ENCODE peak calls at places on chromosomes 12 and 14, in four cellular contexts. V, G, F and X are unnamed samples.

GRCh38 chr14:88551936-88552565 is 2.8 kb downstream of the PTPN21 start:
- DNase-seq in V (peak), G (no peak), F (no peak), X (no peak)

GRCh38 chr12:23534196-23534595 is 415.3 kb downstream of the SOX5 start:
- DNase-seq in V (no peak), G (no peak), F (no peak), X (no peak)

GRCh38 chr12:105409881-105410471 is 79.5 kb downstream of the C12orf75 start:
- DNase-seq in V (peak), G (peak), F (no peak), X (no peak)

GRCh38 chr12:119463211-119463914 is 128.8 kb downstream of the CCDC60 start:
- DNase-seq in V (no peak), G (no peak), F (no peak), X (no peak)

GRCh38 chr12:30613119-30613830 is 82.4 kb downstream of the IPO8 start:
- DNase-seq in V (peak), G (no peak), F (no peak), X (no peak)

GRCh38 chr14:105324080-105324778 is 9.7 kb downstream of the PACS2 start:
- DNase-seq in V (no peak), G (no peak), F (no peak), X (no peak)

GRCh38 chr12:63747553-63747952 is 32.2 kb upstream of the RXYLT1 start:
- DNase-seq in V (no peak), G (no peak), F (no peak), X (no peak)

GRCh38 chr14:101557811-101558738 is 3.2 kb upstream of the DIO3 start:
- DNase-seq in V (peak), G (no peak), F (no peak), X (no peak)

GRCh38 chr12:27841392-27841882 is 61.4 kb upstream of the MANSC4 start:
- DNase-seq in V (peak), G (no peak), F (no peak), X (no peak)

DNA sequence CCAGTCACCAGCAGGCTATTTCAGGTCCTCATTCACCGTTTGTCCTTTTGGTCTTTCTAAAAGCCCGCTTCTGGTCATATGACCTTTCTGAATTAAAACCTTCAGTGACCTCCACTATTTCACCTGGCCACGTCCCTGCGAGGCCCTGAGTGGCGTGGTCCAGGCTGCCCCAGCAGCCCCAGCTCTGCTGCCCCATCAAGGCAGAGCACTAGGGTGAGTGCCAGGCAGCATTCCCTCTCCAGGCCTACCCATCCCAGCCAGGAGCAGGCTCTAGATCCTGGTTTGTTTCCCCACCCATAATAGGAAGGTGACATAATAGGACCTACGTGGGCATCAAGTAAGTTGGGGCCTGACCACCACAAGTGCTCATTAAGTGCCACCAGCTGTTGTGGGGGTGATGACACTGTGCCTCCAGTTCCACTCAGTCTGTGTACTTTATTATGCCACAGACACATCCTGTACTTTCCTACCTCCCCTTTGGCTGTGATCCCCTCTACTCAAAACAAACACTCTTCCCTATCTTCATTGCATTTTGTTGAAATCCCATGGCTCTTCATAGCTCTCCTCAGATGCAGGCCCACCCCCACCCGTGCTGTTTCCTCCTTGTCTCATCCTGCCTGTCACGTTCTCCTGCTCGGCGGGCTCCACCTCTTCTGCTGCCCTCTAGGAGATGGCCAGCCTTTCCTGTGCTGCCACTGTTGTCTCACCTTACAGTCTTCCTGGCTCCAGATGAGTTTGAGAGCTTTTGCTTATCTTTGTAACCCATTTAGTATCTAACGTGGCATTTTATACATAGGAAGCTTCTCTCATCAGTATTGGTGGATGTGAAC is 21.4 kb downstream of the CKB start:
- DNase-seq in V (no peak), G (no peak), F (no peak), X (no peak)
- H3K9ac ChIP-seq in V (no peak), G (no peak), F (no peak), X (no peak)

GRCh38 chr14:97281741-97282140 is 484.6 kb downstream of the VRK1 start:
- DNase-seq in V (no peak), G (no peak), F (no peak), X (no peak)
- H3K27ac ChIP-seq in V (no peak), G (no peak), F (no peak), X (no peak)

DNA sequence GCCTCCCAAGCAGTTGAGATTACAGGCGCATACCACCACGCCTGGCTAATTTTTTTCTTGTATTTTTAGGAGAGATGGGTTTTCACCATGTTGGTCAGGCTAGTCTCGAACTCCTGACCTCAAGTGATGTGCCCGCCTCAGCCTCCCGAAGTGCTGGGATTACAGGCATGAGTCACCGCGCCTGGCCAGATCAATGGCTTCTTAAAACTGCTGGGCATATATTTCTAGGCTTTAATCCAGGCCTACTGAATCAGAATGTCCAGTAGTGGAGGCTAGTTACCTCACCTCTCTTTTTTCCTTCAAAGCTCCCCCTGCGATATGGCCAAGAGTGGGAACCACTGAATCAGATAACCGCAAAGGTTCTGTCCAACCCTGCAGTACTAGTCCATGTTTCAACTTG is 17.1 kb downstream of the POU6F1 start:
- DNase-seq in V (peak), G (no peak), F (no peak), X (no peak)
- H3K9ac ChIP-seq in V (no peak), G (no peak), F (no peak), X (no peak)

DNA sequence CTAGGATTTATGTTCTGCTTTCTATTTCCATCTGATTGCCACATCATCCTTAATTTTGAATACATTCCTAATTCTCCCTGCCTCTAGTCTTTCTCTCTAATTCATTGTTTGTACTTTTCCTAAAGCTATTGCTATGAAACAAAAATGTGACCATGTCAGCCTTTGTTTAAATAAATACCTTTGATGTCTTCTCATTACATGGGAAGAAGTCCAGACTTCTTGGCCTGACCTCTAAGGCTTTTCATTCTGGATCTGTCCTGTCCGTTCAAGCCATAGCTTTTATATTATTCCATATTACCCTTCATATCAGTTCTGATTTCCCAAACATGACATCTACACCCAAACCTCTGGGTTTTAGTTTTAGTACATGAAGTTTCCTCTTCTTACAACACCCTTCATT is 91.4 kb downstream of the CDK17 start:
- DNase-seq in V (peak), G (no peak), F (no peak), X (no peak)
- H3K27ac ChIP-seq in V (peak), G (no peak), F (no peak), X (no peak)